ENCODE peak calls at places on chromosomes 16 and 17, in nine cellular contexts. L is fibroblast of mammary gland, X is astrocyte, D is cardiac fibroblast, P is fibroblast of the aortic adventitia, I is Peyer's patch, U is A549, Y is fibroblast of lung, B is GM12865. S is an unnamed sample.

GRCh38 chr17:72699566-72699965 is 392.9 kb downstream of the SLC39A11 start:
- DNase-seq in X (peak), P (peak), L (peak), B (no peak), U (no peak), D (peak), I (no peak), Y (no peak), S (no peak)

GRCh38 chr16:64846966-64847365 is 274.9 kb downstream of the CDH11 start:
- DNase-seq in I (no peak), Y (no peak), U (no peak), P (no peak), L (no peak), B (no peak), D (no peak), X (no peak), S (no peak)

GRCh38 chr16:83971165-83972130 is 3.4 kb downstream of the NECAB2 start:
- DNase-seq in B (no peak), Y (no peak), U (no peak), I (no peak), D (no peak), P (no peak), L (no peak), X (no peak), S (no peak)

GRCh38 chr16:89864421-89864820 is 9.0 kb upstream of the TCF25 start:
- DNase-seq in Y (no peak), L (no peak), U (no peak), D (peak), B (peak), I (no peak), X (peak), P (peak), S (no peak)

GRCh38 chr16:53612003-53612402 is 91.7 kb downstream of the RPGRIP1L start:
- DNase-seq in U (no peak), X (no peak), I (no peak), Y (no peak), D (no peak), B (no peak), L (no peak), P (no peak), S (no peak)

GRCh38 chr16:48596326-48596725 is 13.7 kb downstream of the N4BP1 start:
- DNase-seq in P (no peak), I (no peak), B (peak), U (no peak), X (no peak), Y (no peak), D (no peak), L (no peak), S (peak)

GRCh38 chr17:76104896-76105231 is 1.3 kb upstream of the EXOC7 start:
- DNase-seq in L (no peak), Y (no peak), P (no peak), U (no peak), D (no peak), X (no peak), B (no peak), I (no peak), S (no peak)

GRCh38 chr17:37373530-37374159 is 2.1 kb upstream of the C17orf78 start:
- DNase-seq in X (peak), I (peak), L (peak), Y (peak), U (peak), D (peak), P (peak), B (peak), S (peak)

GRCh38 chr17:30915833-30916611 is 5.7 kb upstream of the ADAP2 start:
- DNase-seq in D (no peak), X (no peak), Y (no peak), P (no peak), U (no peak), B (no peak), L (no peak), I (no peak), S (no peak)

GRCh38 chr16:5025171-5025632 is 8.5 kb downstream of the NAGPA start:
- DNase-seq in U (peak), B (peak), Y (no peak), P (no peak), D (peak), X (no peak), L (no peak), I (no peak), S (no peak)

DNA sequence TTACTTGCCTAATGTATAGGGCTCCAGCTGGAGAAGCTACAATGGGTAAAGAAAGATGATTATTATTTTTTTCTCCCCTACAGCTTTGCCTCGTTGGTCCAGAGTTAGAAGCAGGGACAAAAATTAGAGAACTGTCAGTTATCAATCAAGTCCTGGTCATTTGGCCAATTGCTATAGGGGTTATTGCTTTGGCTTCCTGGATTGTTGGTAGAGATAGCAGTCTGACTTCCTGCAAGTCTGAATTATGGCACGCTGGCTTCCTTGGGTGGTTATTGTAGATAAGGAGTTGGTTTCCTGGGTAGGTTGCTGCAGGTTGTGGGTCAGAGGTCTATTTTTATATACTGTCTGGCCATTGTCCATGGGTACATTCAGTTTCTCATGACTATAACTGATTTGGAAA is 84.7 kb upstream of the ELAC2 start:
- DNase-seq in Y (no peak), B (no peak), L (no peak), D (no peak), P (no peak), X (no peak), I (no peak), U (no peak), S (no peak)
- TF ChIP-seq CTCF in Y (no peak), B (no peak), L (no peak), D (no peak), P (no peak), X (no peak), I (no peak), U (no peak), S (no peak)

GRCh38 chr17:4263282-4264215 is at the start of gene ANKFY1:
- DNase-seq in B (peak), X (peak), L (peak), P (peak), D (peak), Y (peak), I (peak), U (peak), S (peak)
- TF ChIP-seq CTCF in B (no peak), X (no peak), L (no peak), P (peak), D (no peak), Y (no peak), I (no peak), U (no peak), S (no peak)

GRCh38 chr17:1484586-1485310 is 7.7 kb downstream of the MYO1C start:
- DNase-seq in U (peak), I (peak), X (no peak), L (no peak), D (peak), P (peak), Y (peak), B (peak), S (peak)
- TF ChIP-seq CTCF in U (no peak), I (no peak), X (no peak), L (no peak), D (peak), P (no peak), Y (peak), B (peak), S (no peak)

GRCh38 chr16:57669476-57670162 is 1.5 kb downstream of the ADGRG3 start:
- DNase-seq in D (no peak), L (no peak), I (no peak), U (no peak), X (no peak), P (no peak), B (no peak), Y (no peak), S (no peak)
- TF ChIP-seq CTCF in D (no peak), L (no peak), I (no peak), U (no peak), X (no peak), P (no peak), B (no peak), Y (no peak), S (no peak)

GRCh38 chr17:28675980-28676379 is 14.0 kb downstream of the SUPT6H start:
- DNase-seq in I (no peak), B (peak), P (no peak), X (no peak), U (peak), L (no peak), D (no peak), Y (no peak), S (no peak)
- TF ChIP-seq CTCF in I (no peak), B (peak), P (no peak), X (peak), U (peak), L (no peak), D (peak), Y (peak), S (peak)

GRCh38 chr17:15354256-15354655 is 12.9 kb upstream of the TEKT3 start:
- DNase-seq in B (no peak), L (no peak), Y (no peak), P (no peak), I (no peak), X (no peak), D (no peak), U (no peak), S (no peak)

GRCh38 chr17:15350777-15351486 is 9.5 kb upstream of the TEKT3 start:
- DNase-seq in U (no peak), Y (peak), D (no peak), L (no peak), B (no peak), X (no peak), P (peak), I (no peak), S (no peak)

GRCh38 chr17:15349119-15349518 is 7.7 kb upstream of the TEKT3 start:
- DNase-seq in Y (no peak), P (no peak), L (peak), B (no peak), D (peak), I (no peak), U (no peak), X (no peak), S (no peak)

GRCh38 chr17:15351487-15351840 is 10.1 kb upstream of the TEKT3 start:
- DNase-seq in B (no peak), L (no peak), X (no peak), Y (no peak), P (no peak), D (no peak), I (no peak), U (no peak), S (no peak)

DNA sequence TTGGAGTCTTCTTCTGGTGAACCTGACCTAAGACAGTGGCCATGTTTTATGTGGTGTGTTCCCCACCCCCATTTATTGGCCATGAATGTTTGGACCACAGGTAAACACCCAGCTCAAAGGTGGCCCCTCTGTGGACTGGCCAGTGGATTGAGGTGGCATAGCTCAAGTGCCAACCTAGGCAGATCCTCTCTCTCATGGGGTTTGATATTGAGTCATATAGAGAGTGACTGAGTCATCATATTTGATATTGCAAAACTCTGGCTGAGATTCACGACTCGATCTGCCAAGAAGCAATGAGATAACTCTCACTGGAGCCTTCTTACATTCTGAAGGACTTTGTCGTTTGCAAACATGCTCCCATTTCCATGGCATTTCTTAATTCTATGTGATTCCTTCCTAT is 10.5 kb upstream of the TEKT3 start:
- DNase-seq in P (peak), U (peak), X (peak), Y (peak), B (no peak), I (no peak), L (peak), D (peak), S (no peak)
- TF ChIP-seq CTCF in P (no peak), U (no peak), X (no peak), Y (no peak), B (no peak), I (no peak), L (no peak), D (no peak), S (no peak)

GRCh38 chr17:47251421-47251940 is 2.1 kb upstream of the ITGB3 start:
- DNase-seq in L (no peak), I (no peak), U (no peak), D (no peak), P (no peak), Y (no peak), B (no peak), X (no peak), S (no peak)

GRCh38 chr17:47254403-47254943 is 846 bp downstream of the ITGB3 start:
- DNase-seq in L (no peak), I (no peak), Y (peak), X (no peak), P (no peak), B (no peak), U (no peak), D (no peak), S (peak)

GRCh38 chr17:47252209-47252608 is 1.4 kb upstream of the ITGB3 start:
- DNase-seq in X (no peak), P (no peak), D (no peak), Y (no peak), U (no peak), B (no peak), I (no peak), L (no peak), S (no peak)

GRCh38 chr17:47252766-47253512 is 688 bp upstream of the ITGB3 start:
- DNase-seq in Y (no peak), L (no peak), B (no peak), D (no peak), U (no peak), I (no peak), P (no peak), X (no peak), S (no peak)

DNA sequence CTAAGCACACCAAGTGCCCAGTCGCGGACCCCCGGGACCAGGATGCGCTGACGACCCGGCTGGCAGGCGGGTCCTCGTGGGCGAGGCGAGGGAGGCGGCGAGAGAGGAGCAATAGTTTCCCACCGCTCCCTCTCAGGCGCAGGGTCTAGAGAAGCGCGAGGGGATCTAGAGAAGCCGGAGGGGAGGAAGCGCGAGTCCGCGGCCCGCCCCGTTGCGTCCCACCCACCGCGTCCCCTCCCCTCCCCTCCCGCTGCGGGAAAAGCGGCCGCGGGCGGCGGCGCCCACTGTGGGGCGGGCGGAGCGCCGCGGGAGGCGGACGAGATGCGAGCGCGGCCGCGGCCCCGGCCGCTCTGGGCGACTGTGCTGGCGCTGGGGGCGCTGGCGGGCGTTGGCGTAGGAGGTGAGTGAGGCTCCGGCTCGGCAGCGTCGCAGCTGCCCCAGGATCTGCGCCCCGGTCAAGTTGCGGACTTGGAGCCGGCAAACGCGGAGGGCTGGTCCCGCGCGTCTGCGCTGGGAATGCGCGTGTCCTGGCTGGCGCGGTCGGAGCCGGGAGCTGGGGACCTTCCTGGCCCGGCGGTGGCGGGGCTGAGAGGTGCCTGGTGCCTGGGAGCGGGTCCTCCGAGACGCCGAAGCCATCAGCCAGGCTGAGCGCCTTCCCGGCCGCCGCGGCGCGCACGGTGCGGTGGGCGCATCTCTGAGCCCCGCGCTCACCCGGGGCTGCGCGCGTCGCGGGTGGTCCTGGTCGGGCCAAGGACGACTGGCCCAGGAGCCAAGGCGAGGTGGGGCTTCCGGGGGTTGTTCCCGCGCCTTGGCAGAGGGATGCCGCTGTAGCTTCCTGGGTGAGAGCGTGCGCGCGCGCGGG is at the start of gene ITGB3:
- DNase-seq in D (peak), Y (peak), U (peak), B (peak), I (peak), L (peak), X (peak), P (peak), S (peak)
- TF ChIP-seq CTCF in D (peak), Y (peak), U (peak), B (peak), I (no peak), L (peak), X (no peak), P (peak), S (peak)

GRCh38 chr16:25996052-25996451 is 304.3 kb downstream of the HS3ST4 start:
- DNase-seq in X (no peak), P (no peak), B (no peak), L (no peak), U (peak), Y (no peak), D (no peak), I (no peak), S (no peak)
- TF ChIP-seq CTCF in X (no peak), P (no peak), B (peak), L (no peak), U (no peak), Y (no peak), D (no peak), I (no peak), S (no peak)

DNA sequence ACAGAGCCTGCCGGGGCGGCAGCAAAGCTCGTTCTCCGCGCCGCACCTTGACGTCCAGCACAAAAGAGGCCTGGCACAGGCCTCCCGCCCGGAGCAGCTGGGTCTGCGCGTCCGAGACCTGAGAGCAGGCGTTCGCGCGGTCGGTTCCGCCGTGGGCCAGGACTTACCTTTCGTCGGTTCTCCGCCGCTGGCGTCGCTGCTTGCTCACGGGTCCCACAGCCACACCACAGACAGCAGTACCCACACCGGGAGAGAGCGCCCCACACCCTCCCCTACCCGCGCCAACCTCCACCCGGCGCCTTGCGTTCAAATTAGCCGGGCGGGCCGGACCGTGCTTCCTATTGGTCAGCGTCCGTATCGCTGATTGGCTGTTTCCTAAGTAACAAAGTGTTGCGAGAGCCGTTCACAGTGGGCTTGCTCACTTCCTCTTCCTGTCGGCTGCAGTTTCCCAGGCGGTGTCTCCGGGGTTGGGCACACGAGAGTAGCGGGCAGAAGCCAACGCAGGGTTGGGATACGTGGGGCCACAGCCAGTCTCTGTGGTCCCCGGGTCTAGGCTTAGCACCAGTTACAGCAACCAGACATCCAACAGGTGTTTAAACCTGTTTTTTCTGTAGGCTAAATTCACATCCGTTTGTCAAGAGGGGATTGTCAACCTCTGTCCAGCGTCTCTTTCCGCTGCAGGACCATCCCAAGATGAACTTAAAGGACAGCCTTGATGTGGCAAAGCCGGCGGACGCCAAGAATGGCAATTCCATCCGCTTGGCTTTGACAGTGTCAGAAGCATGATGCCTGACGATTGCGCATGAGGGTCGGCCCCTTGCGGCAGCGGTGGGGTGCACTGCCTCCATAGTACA is at the start of gene KIF18B:
- DNase-seq in D (peak), X (peak), L (peak), B (peak), P (peak), Y (peak), I (peak), U (peak), S (peak)
- TF ChIP-seq CTCF in D (peak), X (no peak), L (no peak), B (peak), P (no peak), Y (no peak), I (no peak), U (no peak), S (no peak)

DNA sequence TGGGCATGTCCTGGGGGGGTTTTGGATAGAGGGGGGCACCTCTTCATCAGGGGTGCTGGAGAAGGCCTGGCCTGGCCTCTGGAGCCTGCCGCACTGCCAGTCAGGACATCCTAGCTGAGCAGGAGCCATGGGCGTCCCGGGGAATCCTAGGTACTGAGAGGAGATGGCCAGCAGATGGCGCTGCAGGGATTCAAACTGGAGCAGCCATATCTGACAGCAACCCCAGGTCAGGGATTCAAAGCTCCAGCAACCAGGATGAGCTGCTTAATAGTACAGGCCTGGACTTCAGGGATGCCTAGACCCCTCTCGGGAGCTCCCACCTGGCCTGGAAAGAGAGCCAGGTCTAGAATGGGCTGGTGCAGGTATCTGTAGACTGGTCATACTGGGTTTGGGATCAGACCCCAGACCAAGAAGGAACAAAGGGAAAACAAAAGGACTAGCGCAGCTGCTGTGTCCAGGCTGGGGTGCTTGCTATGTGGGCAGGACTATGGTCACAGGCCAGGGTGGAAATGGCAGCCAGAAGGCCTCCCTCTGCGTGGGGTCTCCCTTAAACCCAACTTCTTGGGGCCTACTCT is 306.9 kb upstream of the RBFOX1 start:
- DNase-seq in U (peak), P (no peak), Y (no peak), D (peak), L (no peak), B (peak), I (no peak), X (no peak), S (peak)
- TF ChIP-seq CTCF in U (peak), P (no peak), Y (no peak), D (peak), L (no peak), B (peak), I (no peak), X (peak), S (peak)